ENCODE peak calls at places on chromosomes 5 and 9, in seven cellular contexts. One of them, this sample, is unnamed.

GRCh38 chr5:139263431-139263975 is 30.0 kb upstream of the MATR3 start:
- DNase-seq in neuronal stem cell: no peak
- DNase-seq in mesendoderm: no peak
- DNase-seq in trophoblast cell: no peak
- DNase-seq in H9: no peak
- DNase-seq in H1: no peak
- DNase-seq in mesenchymal stem cell: no peak
- DNase-seq in this sample: no peak

GRCh38 chr5:103120607-103121200 is 603 bp downstream of the PPIP5K2 start:
- DNase-seq in neuronal stem cell: no peak
- DNase-seq in mesendoderm: peak; percentile 33
- DNase-seq in trophoblast cell: peak; percentile 15
- DNase-seq in H9: peak; percentile 31
- DNase-seq in H1: no peak
- DNase-seq in mesenchymal stem cell: peak; percentile 38
- DNase-seq in this sample: peak; percentile 6

GRCh38 chr5:136446565-136446964 is 81.2 kb upstream of the TRPC7 start:
- DNase-seq in neuronal stem cell: no peak
- DNase-seq in mesendoderm: peak; percentile 34
- DNase-seq in trophoblast cell: no peak
- DNase-seq in H9: no peak
- DNase-seq in H1: no peak
- DNase-seq in mesenchymal stem cell: no peak
- DNase-seq in this sample: no peak

GRCh38 chr5:123950701-123951100 is 438.7 kb downstream of the CSNK1G3 start:
- DNase-seq in neuronal stem cell: no peak
- DNase-seq in mesendoderm: no peak
- DNase-seq in trophoblast cell: no peak
- DNase-seq in H9: no peak
- DNase-seq in H1: no peak
- DNase-seq in mesenchymal stem cell: peak; percentile 8
- DNase-seq in this sample: peak; percentile 5

GRCh38 chr5:103910002-103910401 is 347.4 kb upstream of the NUDT12 start:
- DNase-seq in neuronal stem cell: no peak
- DNase-seq in mesendoderm: no peak
- DNase-seq in trophoblast cell: no peak
- DNase-seq in H9: no peak
- DNase-seq in H1: no peak
- DNase-seq in mesenchymal stem cell: no peak
- DNase-seq in this sample: no peak

GRCh38 chr9:27379311-27380236 is 82.6 kb upstream of the EQTN start:
- DNase-seq in neuronal stem cell: no peak
- DNase-seq in mesendoderm: no peak
- DNase-seq in trophoblast cell: no peak
- DNase-seq in H9: no peak
- DNase-seq in H1: no peak
- DNase-seq in mesenchymal stem cell: no peak
- DNase-seq in this sample: no peak

GRCh38 chr5:174917976-174918554 is 193.7 kb downstream of the MSX2 start:
- DNase-seq in neuronal stem cell: no peak
- DNase-seq in mesendoderm: no peak
- DNase-seq in trophoblast cell: no peak
- DNase-seq in H9: no peak
- DNase-seq in H1: no peak
- DNase-seq in mesenchymal stem cell: no peak
- DNase-seq in this sample: no peak

GRCh38 chr9:89153618-89154017 is 25.0 kb downstream of the SHC3 start:
- DNase-seq in neuronal stem cell: no peak
- DNase-seq in mesendoderm: no peak
- DNase-seq in trophoblast cell: peak; percentile 30
- DNase-seq in H9: no peak
- DNase-seq in H1: no peak
- DNase-seq in mesenchymal stem cell: peak; percentile 83
- DNase-seq in this sample: peak; percentile 94

GRCh38 chr9:91346644-91347043 is 15.1 kb downstream of the AUH start:
- DNase-seq in neuronal stem cell: no peak
- DNase-seq in mesendoderm: no peak
- DNase-seq in trophoblast cell: no peak
- DNase-seq in H9: no peak
- DNase-seq in H1: no peak
- DNase-seq in mesenchymal stem cell: peak; percentile 42
- DNase-seq in this sample: peak; percentile 46

GRCh38 chr5:110757118-110757729 is 18.4 kb downstream of the SLC25A46 start:
- DNase-seq in neuronal stem cell: peak; percentile 39
- DNase-seq in mesendoderm: peak; percentile 55
- DNase-seq in trophoblast cell: peak; percentile 84
- DNase-seq in H9: no peak
- DNase-seq in H1: no peak
- DNase-seq in mesenchymal stem cell: peak; percentile 65
- DNase-seq in this sample: peak; percentile 60

GRCh38 chr5:118121258-118121657 is 867.1 kb downstream of the DTWD2 start:
- DNase-seq in neuronal stem cell: no peak
- DNase-seq in mesendoderm: no peak
- DNase-seq in trophoblast cell: no peak
- DNase-seq in H9: no peak
- DNase-seq in H1: no peak
- DNase-seq in mesenchymal stem cell: no peak
- DNase-seq in this sample: no peak

GRCh38 chr9:107438211-107439030 is 51.1 kb downstream of the KLF4 start:
- DNase-seq in neuronal stem cell: no peak
- DNase-seq in mesendoderm: peak; percentile 84
- DNase-seq in trophoblast cell: peak; percentile 89
- DNase-seq in H9: peak; percentile 81
- DNase-seq in H1: peak; percentile 65
- DNase-seq in mesenchymal stem cell: peak; percentile 88
- DNase-seq in this sample: no peak

GRCh38 chr9:116632990-116633441 is 54.1 kb upstream of the TRIM32 start:
- DNase-seq in neuronal stem cell: no peak
- DNase-seq in mesendoderm: no peak
- DNase-seq in trophoblast cell: no peak
- DNase-seq in H9: no peak
- DNase-seq in H1: no peak
- DNase-seq in mesenchymal stem cell: peak; percentile 78
- DNase-seq in this sample: peak; percentile 44

GRCh38 chr5:180519098-180519497 is 24.9 kb downstream of the CNOT6 start:
- DNase-seq in neuronal stem cell: no peak
- DNase-seq in mesendoderm: peak; percentile 59
- DNase-seq in trophoblast cell: no peak
- DNase-seq in H9: no peak
- DNase-seq in H1: no peak
- DNase-seq in mesenchymal stem cell: peak; percentile 20
- DNase-seq in this sample: peak; percentile 55

GRCh38 chr9:77710965-77711657 is 63.0 kb upstream of the GNA14 start:
- DNase-seq in neuronal stem cell: no peak
- DNase-seq in mesendoderm: peak; percentile 17
- DNase-seq in trophoblast cell: no peak
- DNase-seq in H9: no peak
- DNase-seq in H1: no peak
- DNase-seq in mesenchymal stem cell: no peak
- DNase-seq in this sample: no peak

GRCh38 chr9:86186696-86187095 is 72.8 kb downstream of the C9orf153 start:
- DNase-seq in neuronal stem cell: no peak
- DNase-seq in mesendoderm: no peak
- DNase-seq in trophoblast cell: no peak
- DNase-seq in H9: no peak
- DNase-seq in H1: no peak
- DNase-seq in mesenchymal stem cell: no peak
- DNase-seq in this sample: no peak

GRCh38 chr5:167720201-167720600 is 571.2 kb upstream of the WWC1 start:
- DNase-seq in neuronal stem cell: no peak
- DNase-seq in mesendoderm: no peak
- DNase-seq in trophoblast cell: no peak
- DNase-seq in H9: no peak
- DNase-seq in H1: no peak
- DNase-seq in mesenchymal stem cell: peak; percentile 56
- DNase-seq in this sample: peak; percentile 35

GRCh38 chr5:167725741-167726140 is 565.7 kb upstream of the WWC1 start:
- DNase-seq in neuronal stem cell: no peak
- DNase-seq in mesendoderm: no peak
- DNase-seq in trophoblast cell: no peak
- DNase-seq in H9: no peak
- DNase-seq in H1: no peak
- DNase-seq in mesenchymal stem cell: no peak
- DNase-seq in this sample: no peak

GRCh38 chr5:167720676-167721260 is 570.7 kb upstream of the WWC1 start:
- DNase-seq in neuronal stem cell: no peak
- DNase-seq in mesendoderm: no peak
- DNase-seq in trophoblast cell: no peak
- DNase-seq in H9: no peak
- DNase-seq in H1: no peak
- DNase-seq in mesenchymal stem cell: peak; percentile 50
- DNase-seq in this sample: peak; percentile 83

GRCh38 chr5:167723254-167723871 is 568.1 kb upstream of the WWC1 start:
- DNase-seq in neuronal stem cell: peak; percentile 81
- DNase-seq in mesendoderm: peak; percentile 94
- DNase-seq in trophoblast cell: peak; percentile 92
- DNase-seq in H9: peak; percentile 82
- DNase-seq in H1: peak; percentile 67
- DNase-seq in mesenchymal stem cell: peak; percentile 78
- DNase-seq in this sample: peak; percentile 70

GRCh38 chr5:167721926-167722440 is 569.5 kb upstream of the WWC1 start:
- DNase-seq in neuronal stem cell: no peak
- DNase-seq in mesendoderm: peak; percentile 42
- DNase-seq in trophoblast cell: peak; percentile 90
- DNase-seq in H9: no peak
- DNase-seq in H1: no peak
- DNase-seq in mesenchymal stem cell: no peak
- DNase-seq in this sample: no peak
- H2BK5ac ChIP-seq in neuronal stem cell: no peak overlapping the region
- H2BK5ac ChIP-seq in mesendoderm: no peak overlapping the region
- H2BK5ac ChIP-seq in trophoblast cell: no peak overlapping the region
- H2BK5ac ChIP-seq in H9: no peak overlapping the region
- H2BK5ac ChIP-seq in H1: no peak overlapping the region
- H2BK5ac ChIP-seq in mesenchymal stem cell: no peak overlapping the region
- H2BK5ac ChIP-seq in this sample: no peak overlapping the region

DNA sequence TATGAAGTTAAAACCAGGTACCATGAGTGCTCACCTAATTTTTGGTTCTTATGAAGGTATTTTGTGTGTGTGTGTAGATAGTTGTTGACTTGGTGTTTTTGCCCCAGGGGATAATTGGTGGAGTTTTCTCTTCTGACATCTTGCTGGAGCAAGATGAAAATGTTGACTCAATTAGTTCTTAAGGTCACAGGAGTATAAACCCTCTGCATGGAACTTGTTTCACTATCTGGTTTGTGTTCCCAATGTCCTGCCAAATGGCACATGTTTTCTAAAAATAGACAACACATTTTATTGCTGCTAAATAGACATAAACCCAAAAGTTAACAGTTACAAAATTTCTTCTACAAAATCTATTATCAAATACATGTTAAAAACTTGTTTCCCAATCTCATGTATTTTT is 180.9 kb downstream of the FAM170A start:
- DNase-seq in neuronal stem cell: no peak
- DNase-seq in mesendoderm: no peak
- DNase-seq in trophoblast cell: no peak
- DNase-seq in H9: no peak
- DNase-seq in H1: no peak
- DNase-seq in mesenchymal stem cell: no peak
- DNase-seq in this sample: no peak
- H2BK5ac ChIP-seq in neuronal stem cell: no peak overlapping the region
- H2BK5ac ChIP-seq in mesendoderm: no peak overlapping the region
- H2BK5ac ChIP-seq in trophoblast cell: no peak overlapping the region
- H2BK5ac ChIP-seq in H9: no peak overlapping the region
- H2BK5ac ChIP-seq in H1: no peak overlapping the region
- H2BK5ac ChIP-seq in mesenchymal stem cell: no peak overlapping the region
- H2BK5ac ChIP-seq in this sample: no peak overlapping the region

DNA sequence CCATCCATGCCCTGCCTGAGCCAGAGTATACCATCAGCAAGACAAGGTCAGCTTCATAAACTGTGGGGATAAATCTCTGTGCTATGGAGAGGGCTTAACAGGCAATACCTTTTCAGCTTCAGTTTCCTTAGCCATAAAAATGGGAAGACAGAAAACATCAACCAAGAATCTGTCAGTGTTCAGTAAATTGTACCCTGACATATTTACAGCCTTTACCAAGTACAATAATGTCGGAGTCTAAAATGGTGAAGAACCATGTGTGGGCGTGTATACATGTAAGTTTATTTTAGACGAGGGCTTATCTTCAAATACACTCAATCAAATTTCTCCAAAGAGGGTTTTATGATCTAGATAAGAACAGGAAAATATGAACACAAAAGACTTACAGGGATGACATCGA is 94.7 kb downstream of the ELAVL2 start:
- DNase-seq in neuronal stem cell: no peak
- DNase-seq in mesendoderm: no peak
- DNase-seq in trophoblast cell: no peak
- DNase-seq in H9: no peak
- DNase-seq in H1: no peak
- DNase-seq in mesenchymal stem cell: no peak
- DNase-seq in this sample: no peak
- H2BK5ac ChIP-seq in neuronal stem cell: no peak overlapping the region
- H2BK5ac ChIP-seq in mesendoderm: no peak overlapping the region
- H2BK5ac ChIP-seq in trophoblast cell: no peak overlapping the region
- H2BK5ac ChIP-seq in H9: no peak overlapping the region
- H2BK5ac ChIP-seq in H1: no peak overlapping the region
- H2BK5ac ChIP-seq in mesenchymal stem cell: no peak overlapping the region
- H2BK5ac ChIP-seq in this sample: no peak overlapping the region

DNA sequence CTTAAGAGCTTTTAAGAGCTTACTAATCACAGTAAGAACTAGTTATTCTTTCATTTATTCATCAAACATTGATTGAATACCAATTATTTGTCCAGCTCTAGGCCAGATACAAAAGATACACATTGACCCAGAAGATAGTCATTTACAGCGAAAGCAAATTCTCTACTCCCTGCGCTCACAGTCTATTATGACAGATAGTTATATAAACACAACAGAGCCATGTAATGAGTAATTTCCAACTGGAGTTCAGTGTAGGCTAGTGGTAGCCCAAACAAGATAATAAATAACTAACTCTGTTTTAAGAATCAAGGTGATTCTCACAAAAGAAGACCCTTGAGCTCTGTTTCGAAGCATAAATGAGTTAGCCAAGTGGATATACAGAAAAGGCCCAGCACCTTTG is 397.8 kb upstream of the TLE4 start:
- DNase-seq in neuronal stem cell: no peak
- DNase-seq in mesendoderm: no peak
- DNase-seq in trophoblast cell: no peak
- DNase-seq in H9: no peak
- DNase-seq in H1: no peak
- DNase-seq in mesenchymal stem cell: peak; percentile 17
- DNase-seq in this sample: peak; percentile 59
- H2BK5ac ChIP-seq in neuronal stem cell: no peak overlapping the region
- H2BK5ac ChIP-seq in mesendoderm: no peak overlapping the region
- H2BK5ac ChIP-seq in trophoblast cell: no peak overlapping the region
- H2BK5ac ChIP-seq in H9: no peak overlapping the region
- H2BK5ac ChIP-seq in H1: no peak overlapping the region
- H2BK5ac ChIP-seq in mesenchymal stem cell: no peak overlapping the region
- H2BK5ac ChIP-seq in this sample: no peak overlapping the region

GRCh38 chr9:84154320-84154719 is 173.7 kb downstream of the RMI1 start:
- DNase-seq in neuronal stem cell: no peak
- DNase-seq in mesendoderm: no peak
- DNase-seq in trophoblast cell: peak; percentile 57
- DNase-seq in H9: no peak
- DNase-seq in H1: no peak
- DNase-seq in mesenchymal stem cell: no peak
- DNase-seq in this sample: peak; percentile 61
- H2BK5ac ChIP-seq in neuronal stem cell: no peak overlapping the region
- H2BK5ac ChIP-seq in mesendoderm: no peak overlapping the region
- H2BK5ac ChIP-seq in trophoblast cell: no peak overlapping the region
- H2BK5ac ChIP-seq in H9: no peak overlapping the region
- H2BK5ac ChIP-seq in H1: no peak overlapping the region
- H2BK5ac ChIP-seq in mesenchymal stem cell: no peak overlapping the region
- H2BK5ac ChIP-seq in this sample: peak overlapping the region; percentile 77